ENCODE peak calls at places on chromosomes 4 and X, in nine cellular contexts. X is EH; V is activated CD8-positive, alpha-beta T cell treated with anti-CD3 and anti-CD28 coated beads, Interleukin-2, amount 10 ng/mL, durations not matched to agents 7 days and 5 days; I is T-helper 1 cell; P is Daoy; A is stimulated activated CD8-positive, alpha-beta memory T cell treated with anti-CD3 and anti-CD28 coated beads, Interleukin-15, amount 100 ng/mL, for 1 hour; M is suprapubic skin; L is fibroblast of lung; J is fibroblast of mammary gland. F is an unnamed sample.

GRCh38 chr4:3527914-3528876 is 4.0 kb downstream of the LRPAP1 start:
- DNase-seq in X (no peak), V (no peak), I (no peak), P (no peak), A (no peak), M (no peak), L (no peak), J (no peak), F (no peak)

GRCh38 chrX:121010218-121010617 is 24.7 kb upstream of the CT47A1 start:
- DNase-seq in X (no peak), V (no peak), I (no peak), P (no peak), A (no peak), M (no peak), L (peak), J (peak), F (no peak)

GRCh38 chrX:68417651-68418050 is 15.6 kb downstream of the OPHN1 start:
- DNase-seq in X (no peak), V (no peak), I (no peak), P (no peak), A (no peak), M (no peak), L (no peak), J (no peak), F (no peak)

GRCh38 chr4:126458993-126459392 is 1144.2 kb downstream of the FAT4 start:
- DNase-seq in X (peak), V (no peak), I (no peak), P (no peak), A (no peak), M (no peak), L (peak), J (peak), F (no peak)

GRCh38 chrX:111040377-111041017 is 55.5 kb upstream of the PAK3 start:
- DNase-seq in X (peak), V (no peak), I (no peak), P (peak), A (no peak), M (no peak), L (peak), J (peak), F (no peak)

GRCh38 chr4:1336079-1336478 is 10.9 kb upstream of the UVSSA start:
- DNase-seq in X (peak), V (no peak), I (no peak), P (no peak), A (no peak), M (no peak), L (peak), J (peak), F (no peak)

GRCh38 chr4:40057540-40058091 is 966 bp downstream of the N4BP2 start:
- DNase-seq in X (peak), V (peak), I (peak), P (peak), A (peak), M (peak), L (peak), J (peak), F (peak)

GRCh38 chrX:22629105-22629725 is 356.5 kb downstream of the CBLL2 start:
- DNase-seq in X (peak), V (no peak), I (no peak), P (peak), A (no peak), M (no peak), L (peak), J (peak), F (no peak)

GRCh38 chr4:175369087-175369486 is 443.0 kb downstream of the GPM6A start:
- DNase-seq in X (peak), V (no peak), I (no peak), P (peak), A (no peak), M (no peak), L (peak), J (peak), F (no peak)

GRCh38 chr4:121764702-121765367 is at the start of gene SMIM43:
- DNase-seq in X (peak), V (no peak), I (no peak), P (no peak), A (no peak), M (no peak), L (peak), J (no peak), F (no peak)

GRCh38 chr4:84582302-84582987 is 482 bp upstream of the CDS1 start:
- DNase-seq in X (peak), V (peak), I (peak), P (peak), A (peak), M (peak), L (peak), J (peak), F (peak)

GRCh38 chrX:14673764-14674163 is 144.4 kb downstream of the GLRA2 start:
- DNase-seq in X (peak), V (no peak), I (no peak), P (peak), A (no peak), M (no peak), L (peak), J (peak), F (no peak)

GRCh38 chr4:86544313-86544966 is 49.7 kb upstream of the PTPN13 start:
- DNase-seq in X (no peak), V (no peak), I (no peak), P (no peak), A (no peak), M (no peak), L (no peak), J (no peak), F (no peak)

GRCh38 chr4:147829401-147830101 is 97.7 kb downstream of the ARHGAP10 start:
- DNase-seq in X (peak), V (no peak), I (no peak), P (no peak), A (no peak), M (no peak), L (no peak), J (peak), F (peak)

GRCh38 chrX:25020391-25021131 is 4.8 kb upstream of the ARX start:
- DNase-seq in X (no peak), V (peak), I (no peak), P (peak), A (no peak), M (no peak), L (no peak), J (no peak), F (no peak)

GRCh38 chr4:42655921-42656735 is 777 bp downstream of the ATP8A1 start:
- DNase-seq in X (peak), V (peak), I (peak), P (peak), A (peak), M (peak), L (no peak), J (no peak), F (peak)

GRCh38 chr4:96149911-96150310 is 310.0 kb downstream of the PDHA2 start:
- DNase-seq in X (no peak), V (no peak), I (no peak), P (no peak), A (no peak), M (no peak), L (no peak), J (no peak), F (no peak)

GRCh38 chrX:43949669-43950068 is 23.5 kb downstream of the NDP start:
- DNase-seq in X (no peak), V (peak), I (no peak), P (peak), A (peak), M (no peak), L (no peak), J (no peak), F (no peak)

GRCh38 chr4:122045533-122045932 is 93.7 kb upstream of the TRPC3 start:
- DNase-seq in X (peak), V (no peak), I (no peak), P (peak), A (no peak), M (no peak), L (peak), J (peak), F (no peak)

GRCh38 chr4:2172627-2173231 is 69.2 kb downstream of the HAUS3 start:
- DNase-seq in X (no peak), V (no peak), I (no peak), P (no peak), A (no peak), M (no peak), L (no peak), J (no peak), F (no peak)

GRCh38 chr4:32025840-32026459 is 1305.8 kb downstream of the PCDH7 start:
- DNase-seq in X (no peak), V (no peak), I (no peak), P (no peak), A (no peak), M (no peak), L (peak), J (peak), F (no peak)

GRCh38 chr4:74189331-74190043 is 31.6 kb downstream of the MTHFD2L start:
- DNase-seq in X (peak), V (peak), I (no peak), P (peak), A (no peak), M (no peak), L (peak), J (peak), F (no peak)

GRCh38 chr4:139642364-139642763 is 23.3 kb upstream of the MGST2 start:
- DNase-seq in X (peak), V (no peak), I (no peak), P (no peak), A (no peak), M (peak), L (peak), J (peak), F (no peak)

GRCh38 chrX:38069991-38070390 is 63.6 kb downstream of the SYTL5 start:
- DNase-seq in X (no peak), V (no peak), I (no peak), P (no peak), A (no peak), M (no peak), L (no peak), J (no peak), F (no peak)

GRCh38 chr4:103786014-103786413 is 66.2 kb upstream of the TACR3 start:
- DNase-seq in X (no peak), V (no peak), I (no peak), P (no peak), A (no peak), M (no peak), L (peak), J (peak), F (no peak)

GRCh38 chrX:79266702-79267101 is 100.4 kb downstream of the ITM2A start:
- DNase-seq in X (no peak), V (no peak), I (no peak), P (no peak), A (no peak), M (no peak), L (no peak), J (no peak), F (no peak)

GRCh38 chr4:1611501-1611870 is 72.6 kb downstream of the FAM53A start:
- DNase-seq in X (no peak), V (no peak), I (no peak), P (no peak), A (no peak), M (no peak), L (no peak), J (no peak), F (no peak)

GRCh38 chr4:13984996-13985780 is 357.7 kb upstream of the BOD1L1 start:
- DNase-seq in X (peak), V (no peak), I (no peak), P (peak), A (no peak), M (no peak), L (peak), J (peak), F (no peak)

GRCh38 chr4:89301902-89302301 is 5.7 kb downstream of the GPRIN3 start:
- DNase-seq in X (no peak), V (no peak), I (no peak), P (no peak), A (no peak), M (no peak), L (no peak), J (no peak), F (no peak)

GRCh38 chrX:115582871-115583729 is 22.1 kb downstream of the PLS3 start:
- DNase-seq in X (peak), V (no peak), I (no peak), P (no peak), A (no peak), M (no peak), L (peak), J (peak), F (no peak)

GRCh38 chr4:131430302-131430701 is 1718.8 kb upstream of the PCDH10 start:
- DNase-seq in X (no peak), V (no peak), I (no peak), P (no peak), A (no peak), M (no peak), L (no peak), J (no peak), F (no peak)

GRCh38 chrX:130049821-130050220 is 60.5 kb downstream of the ELF4 start:
- DNase-seq in X (no peak), V (no peak), I (no peak), P (no peak), A (no peak), M (no peak), L (no peak), J (no peak), F (peak)

GRCh38 chrX:69234624-69235023 is 69.4 kb upstream of the PJA1 start:
- DNase-seq in X (no peak), V (no peak), I (no peak), P (no peak), A (no peak), M (no peak), L (no peak), J (no peak), F (no peak)

GRCh38 chr4:55768291-55768690 is 51.3 kb upstream of the EXOC1L start:
- DNase-seq in X (peak), V (no peak), I (no peak), P (peak), A (no peak), M (no peak), L (peak), J (peak), F (no peak)

GRCh38 chrX:7083468-7084396 is 63.8 kb upstream of the STS start:
- DNase-seq in X (peak), V (peak), I (peak), P (peak), A (peak), M (no peak), L (peak), J (peak), F (no peak)